ENCODE peak calls at places on chromosomes 11 and 22, in five cellular contexts. R, Z, J, U and V are unnamed samples.

GRCh38 chr11:11396290-11397042 is 43.4 kb upstream of the CSNK2A3 start:
- DNase-seq in R (no peak), Z (no peak), J (no peak), U (no peak), V (no peak)

GRCh38 chr22:43945632-43946390 is 9.4 kb upstream of the SAMM50 start:
- DNase-seq in R (peak), Z (peak), J (peak), U (peak), V (peak)

GRCh38 chr11:7511405-7511804 is 2.4 kb upstream of the PPFIBP2 start:
- DNase-seq in R (peak), Z (peak), J (no peak), U (peak), V (peak)

GRCh38 chr11:129368889-129369672 is 6.6 kb upstream of the BARX2 start:
- DNase-seq in R (no peak), Z (no peak), J (no peak), U (no peak), V (no peak)

GRCh38 chr11:20013346-20014066 is 146.8 kb downstream of the DBX1 start:
- DNase-seq in R (no peak), Z (no peak), J (no peak), U (no peak), V (no peak)

GRCh38 chr22:21766933-21767462 is 31.4 kb upstream of the YPEL1 start:
- DNase-seq in R (no peak), Z (no peak), J (no peak), U (peak), V (peak)

GRCh38 chr11:44268073-44268806 is 41.7 kb downstream of the ALX4 start:
- DNase-seq in R (no peak), Z (no peak), J (no peak), U (no peak), V (peak)

GRCh38 chr22:33057363-33057995 is 702 bp downstream of the SYN3 start:
- DNase-seq in R (no peak), Z (no peak), J (no peak), U (no peak), V (no peak)

GRCh38 chr11:19350093-19350665 is 109.4 kb upstream of the E2F8 start:
- DNase-seq in R (no peak), Z (no peak), J (no peak), U (no peak), V (no peak)

GRCh38 chr11:111938687-111939160 is 1.6 kb downstream of the DIXDC1 start:
- DNase-seq in R (no peak), Z (no peak), J (no peak), U (no peak), V (peak)

GRCh38 chr11:45556851-45557707 is 108.3 kb downstream of the CHST1 start:
- DNase-seq in R (no peak), Z (no peak), J (no peak), U (no peak), V (peak)

GRCh38 chr11:62435741-62436485 is 17.1 kb downstream of the SCGB1A1 start:
- DNase-seq in R (no peak), Z (no peak), J (no peak), U (no peak), V (no peak)

GRCh38 chr11:70954471-70954870 is 297.9 kb downstream of the SHANK2 start:
- DNase-seq in R (no peak), Z (no peak), J (no peak), U (no peak), V (no peak)

GRCh38 chr11:33634291-33634834 is 66.3 kb downstream of the C11orf91 start:
- DNase-seq in R (no peak), Z (no peak), J (peak), U (no peak), V (no peak)

GRCh38 chr22:40002935-40003715 is 8.4 kb downstream of the FAM83F start:
- DNase-seq in R (no peak), Z (no peak), J (no peak), U (no peak), V (no peak)

GRCh38 chr11:117192401-117192875 is 6.7 kb upstream of the TAGLN start:
- DNase-seq in R (no peak), Z (no peak), J (no peak), U (no peak), V (no peak)
- TF ChIP-seq POLR2A in R (no peak), Z (no peak), J (no peak), U (no peak), V (no peak)

DNA sequence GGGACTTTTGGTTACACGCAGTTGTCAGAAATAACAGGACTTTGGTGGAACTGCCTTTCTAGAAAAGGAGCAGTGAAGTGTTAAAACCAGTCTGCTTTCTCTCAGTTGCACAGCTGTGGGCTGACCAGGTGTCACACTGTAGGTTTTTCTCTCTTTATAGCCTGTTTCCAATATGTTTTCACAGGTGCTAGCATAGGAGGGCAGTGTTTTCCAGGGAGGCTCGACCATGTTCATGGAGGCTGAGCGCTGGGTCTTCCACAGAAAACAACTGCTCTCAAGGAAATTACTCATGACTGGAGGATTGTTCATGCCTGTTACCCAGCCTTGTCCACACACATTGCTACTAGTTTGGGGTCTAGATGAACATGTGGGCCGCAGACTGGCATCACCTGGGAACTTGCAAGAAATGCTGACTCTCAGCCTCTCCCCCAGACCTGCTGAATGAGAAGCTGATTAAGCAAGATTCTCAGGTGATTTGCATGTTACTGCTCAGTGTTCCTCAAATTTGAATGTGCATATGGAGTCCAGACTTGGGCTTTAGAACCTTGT is 157.7 kb downstream of the MAML2 start:
- DNase-seq in R (no peak), Z (no peak), J (no peak), U (no peak), V (no peak)
- TF ChIP-seq CTCF in R (no peak), Z (no peak), J (no peak), U (no peak), V (no peak)

DNA sequence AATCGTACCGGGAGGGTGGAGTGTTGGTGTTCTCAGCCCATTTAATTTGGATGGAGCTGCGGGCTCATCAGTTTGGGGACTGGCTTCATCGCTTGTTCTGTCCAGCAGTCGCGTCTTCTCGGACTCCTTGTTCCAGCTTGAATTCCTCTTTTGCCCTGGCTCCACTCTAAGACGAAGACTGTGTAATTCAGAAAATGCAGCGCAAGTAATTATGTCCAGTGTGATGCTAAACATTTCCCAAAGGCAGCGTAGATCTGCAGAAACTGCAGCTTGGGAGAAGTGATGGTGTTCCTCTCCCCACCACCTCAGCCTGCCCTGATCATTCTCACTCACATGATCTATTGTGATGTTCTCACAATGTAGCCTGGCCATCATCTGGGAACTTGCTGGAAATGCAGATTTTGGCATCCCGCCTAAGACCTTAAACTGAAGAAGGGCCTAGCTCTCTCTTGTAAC is 666 bp downstream of the SLC25A18 start:
- DNase-seq in R (no peak), Z (no peak), J (no peak), U (peak), V (no peak)
- TF ChIP-seq POLR2A in R (no peak), Z (no peak), J (no peak), U (no peak), V (no peak)

GRCh38 chr11:79059171-79059570 is 381.7 kb downstream of the TENM4 start:
- DNase-seq in R (no peak), Z (no peak), J (no peak), U (no peak), V (no peak)

GRCh38 chr11:79060081-79060480 is 380.7 kb downstream of the TENM4 start:
- DNase-seq in R (no peak), Z (no peak), J (no peak), U (no peak), V (no peak)

GRCh38 chr11:79060534-79060933 is 380.3 kb downstream of the TENM4 start:
- DNase-seq in R (no peak), Z (no peak), J (no peak), U (no peak), V (no peak)

GRCh38 chr11:79066456-79067354 is 374.1 kb downstream of the TENM4 start:
- DNase-seq in R (no peak), Z (no peak), J (no peak), U (no peak), V (no peak)

GRCh38 chr11:79062814-79063762 is 377.7 kb downstream of the TENM4 start:
- DNase-seq in R (peak), Z (no peak), J (peak), U (no peak), V (peak)
- TF ChIP-seq CTCF in R (peak), Z (no peak), J (peak), U (no peak), V (peak)

DNA sequence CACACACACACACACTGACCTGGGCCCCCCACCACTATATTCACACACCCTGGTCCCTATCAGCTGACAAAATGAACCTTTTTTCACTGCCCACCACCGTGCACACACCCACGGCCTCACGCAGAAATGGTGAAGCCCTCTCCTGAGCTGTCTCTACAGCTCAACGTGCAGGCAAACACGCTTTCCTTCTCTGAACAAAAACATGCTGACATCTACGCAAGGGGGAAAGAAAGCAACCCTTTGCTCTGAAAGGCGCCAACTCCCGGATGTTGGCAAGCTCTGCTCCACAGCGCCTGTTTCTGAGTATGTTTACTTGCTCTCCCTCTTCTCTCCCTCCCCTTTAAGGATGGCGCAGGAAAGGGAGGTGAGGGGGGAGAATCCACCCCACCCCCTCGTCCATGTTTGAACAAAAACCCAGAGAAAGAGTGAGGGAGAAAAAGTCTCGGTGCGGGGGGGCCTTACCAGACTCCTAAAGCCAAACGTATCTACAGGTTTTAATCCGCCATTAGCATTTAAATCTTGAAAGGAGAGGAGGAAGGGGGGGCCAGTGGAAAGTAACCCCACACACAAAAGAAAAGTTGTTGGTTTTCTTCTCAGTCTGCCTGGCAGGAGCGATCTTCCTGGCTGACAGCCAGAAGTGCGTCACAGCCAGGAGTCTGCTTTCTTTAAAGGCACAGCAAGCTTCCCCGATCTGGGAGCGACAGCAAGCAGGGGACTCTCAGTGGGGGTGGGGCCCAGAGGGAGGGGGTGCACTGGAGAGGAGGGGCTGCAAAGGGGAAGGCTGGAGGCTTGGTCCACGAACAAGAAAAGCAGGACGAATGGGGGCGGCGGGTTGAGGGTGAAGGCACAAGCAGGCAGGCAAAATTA is 39.6 kb downstream of the NUMA1 start:
- DNase-seq in R (peak), Z (peak), J (peak), U (peak), V (no peak)
- TF ChIP-seq POLR2A in R (no peak), Z (peak), J (no peak), U (peak), V (no peak)

DNA sequence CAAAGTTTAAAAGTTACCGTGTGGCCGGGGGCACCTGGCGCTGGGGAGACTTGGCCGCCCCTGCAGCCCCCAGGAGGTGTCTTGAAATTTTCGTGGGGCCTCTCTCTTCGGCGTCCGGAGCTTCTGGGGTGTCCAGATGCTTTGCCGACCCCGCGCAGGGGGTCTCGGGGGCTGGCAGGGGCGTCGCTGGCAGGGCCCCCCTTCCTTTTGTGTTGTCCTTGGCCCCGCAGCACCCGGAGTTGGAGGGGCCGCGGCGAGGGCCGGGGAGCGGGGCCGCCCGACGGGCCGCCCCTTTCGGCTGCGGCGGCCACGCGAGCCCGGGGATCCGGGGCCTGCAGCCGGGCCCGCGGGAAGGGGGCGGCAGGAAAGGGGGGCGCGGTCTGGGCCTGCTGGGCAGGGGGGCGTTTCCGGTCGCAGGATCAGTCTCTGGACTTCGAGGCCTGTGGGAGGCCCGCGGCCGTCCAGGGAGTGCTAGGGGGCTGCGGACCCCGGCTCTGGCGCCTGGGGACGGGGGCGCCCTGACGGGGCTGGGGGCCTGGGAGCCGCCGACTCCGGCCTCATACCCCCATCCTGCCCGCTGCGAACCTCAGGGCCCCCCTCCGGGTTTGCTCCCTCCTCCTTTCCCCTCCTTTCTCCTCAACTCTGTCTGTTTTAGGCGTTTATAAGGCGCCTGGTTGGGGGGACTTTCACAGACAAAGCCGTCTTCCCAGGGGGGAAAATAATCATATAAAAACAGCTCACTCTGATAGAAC is 867 bp downstream of the ZC3H7B start:
- DNase-seq in R (no peak), Z (peak), J (no peak), U (no peak), V (peak)
- TF ChIP-seq CTCF in R (no peak), Z (no peak), J (no peak), U (no peak), V (no peak)

GRCh38 chr22:17734197-17734596 is 40.1 kb downstream of the BID start:
- DNase-seq in R (no peak), Z (no peak), J (no peak), U (no peak), V (peak)

GRCh38 chr22:17728786-17729185 is 45.5 kb downstream of the BID start:
- DNase-seq in R (no peak), Z (no peak), J (no peak), U (no peak), V (no peak)

GRCh38 chr22:17732251-17732854 is 41.9 kb downstream of the BID start:
- DNase-seq in R (no peak), Z (no peak), J (no peak), U (no peak), V (no peak)

GRCh38 chr22:17729561-17729960 is 44.7 kb downstream of the BID start:
- DNase-seq in R (no peak), Z (no peak), J (no peak), U (no peak), V (no peak)

GRCh38 chr22:17733484-17733883 is 40.8 kb downstream of the BID start:
- DNase-seq in R (no peak), Z (no peak), J (no peak), U (no peak), V (no peak)
- TF ChIP-seq POLR2A in R (no peak), Z (no peak), J (no peak), U (no peak), V (no peak)

GRCh38 chr11:120906752-120907151 is 117.2 kb upstream of the TBCEL start:
- DNase-seq in R (no peak), Z (no peak), J (no peak), U (no peak), V (no peak)
- TF ChIP-seq CTCF in R (no peak), Z (no peak), J (no peak), U (no peak), V (no peak)

GRCh38 chr11:122367809-122368231 is 251.8 kb upstream of the BLID start:
- DNase-seq in R (peak), Z (peak), J (no peak), U (no peak), V (no peak)
- TF ChIP-seq POLR2A in R (no peak), Z (no peak), J (no peak), U (no peak), V (no peak)